ENCODE peak calls at places on chromosomes 4 and X, in six cellular contexts. One of them, this sample, is unnamed.

GRCh38 chrX:131818297-131818936 is 204.7 kb upstream of the STK26 start:
- DNase-seq in T-cell: no peak
- DNase-seq in NCI-H187: no peak
- DNase-seq in KG1: no peak
- DNase-seq in CD4-positive, alpha-beta T cell: no peak
- DNase-seq in GM04504: no peak
- DNase-seq in this sample: no peak

GRCh38 chrX:129982300-129983246 is at the start of gene BCORL1:
- DNase-seq in NCI-H187: peak; percentile 79
- DNase-seq in CD4-positive, alpha-beta T cell: peak; percentile 83
- DNase-seq in KG1: peak; percentile 10
- DNase-seq in GM04504: peak; percentile 81
- DNase-seq in T-cell: peak; percentile 85
- DNase-seq in this sample: peak; percentile 57

GRCh38 chr4:99655315-99656081 is 2.1 kb downstream of the C4orf54 start:
- DNase-seq in CD4-positive, alpha-beta T cell: no peak
- DNase-seq in KG1: no peak
- DNase-seq in GM04504: no peak
- DNase-seq in NCI-H187: no peak
- DNase-seq in T-cell: no peak
- DNase-seq in this sample: no peak

GRCh38 chrX:47802589-47802988 is 34.1 kb upstream of the ZNF81 start:
- DNase-seq in GM04504: no peak
- DNase-seq in KG1: no peak
- DNase-seq in CD4-positive, alpha-beta T cell: no peak
- DNase-seq in T-cell: no peak
- DNase-seq in NCI-H187: no peak
- DNase-seq in this sample: no peak

GRCh38 chrX:106035064-106035463 is 3.5 kb downstream of the SERPINA7 start:
- DNase-seq in CD4-positive, alpha-beta T cell: no peak
- DNase-seq in GM04504: no peak
- DNase-seq in NCI-H187: no peak
- DNase-seq in KG1: no peak
- DNase-seq in T-cell: no peak
- DNase-seq in this sample: no peak

GRCh38 chr4:56048621-56049427 is 100.1 kb downstream of the CEP135 start:
- DNase-seq in GM04504: no peak
- DNase-seq in T-cell: no peak
- DNase-seq in KG1: peak; percentile 63
- DNase-seq in NCI-H187: peak; percentile 45
- DNase-seq in CD4-positive, alpha-beta T cell: peak; percentile 12
- DNase-seq in this sample: peak; percentile 52

GRCh38 chrX:23373129-23373804 is 38.6 kb downstream of the PTCHD1 start:
- DNase-seq in GM04504: peak; percentile 12
- DNase-seq in T-cell: no peak
- DNase-seq in NCI-H187: no peak
- DNase-seq in KG1: no peak
- DNase-seq in CD4-positive, alpha-beta T cell: no peak
- DNase-seq in this sample: no peak

GRCh38 chrX:2451456-2452316 is 49.1 kb downstream of the DHRSX start:
- DNase-seq in CD4-positive, alpha-beta T cell: no peak
- DNase-seq in NCI-H187: no peak
- DNase-seq in GM04504: no peak
- DNase-seq in KG1: no peak
- DNase-seq in T-cell: no peak
- DNase-seq in this sample: no peak

GRCh38 chrX:56782362-56782761 is 53.3 kb downstream of the NBDY start:
- DNase-seq in KG1: no peak
- DNase-seq in CD4-positive, alpha-beta T cell: no peak
- DNase-seq in T-cell: no peak
- DNase-seq in GM04504: no peak
- DNase-seq in NCI-H187: no peak
- DNase-seq in this sample: no peak

GRCh38 chr4:7034262-7035081 is 8.7 kb upstream of the TADA2B start:
- DNase-seq in GM04504: peak; percentile 24
- DNase-seq in T-cell: no peak
- DNase-seq in KG1: no peak
- DNase-seq in NCI-H187: no peak
- DNase-seq in CD4-positive, alpha-beta T cell: no peak
- DNase-seq in this sample: no peak

GRCh38 chrX:119758682-119759332 is 419 bp downstream of the SOWAHD start:
- DNase-seq in GM04504: no peak
- DNase-seq in KG1: no peak
- DNase-seq in CD4-positive, alpha-beta T cell: no peak
- DNase-seq in NCI-H187: no peak
- DNase-seq in T-cell: no peak
- DNase-seq in this sample: no peak

GRCh38 chr4:73615613-73616012 is 4.6 kb downstream of the RASSF6 start:
- DNase-seq in T-cell: no peak
- DNase-seq in KG1: no peak
- DNase-seq in NCI-H187: no peak
- DNase-seq in CD4-positive, alpha-beta T cell: no peak
- DNase-seq in GM04504: no peak
- DNase-seq in this sample: no peak

GRCh38 chr4:90982787-90983186 is 855.6 kb downstream of the CCSER1 start:
- DNase-seq in GM04504: no peak
- DNase-seq in CD4-positive, alpha-beta T cell: no peak
- DNase-seq in T-cell: no peak
- DNase-seq in KG1: no peak
- DNase-seq in NCI-H187: no peak
- DNase-seq in this sample: no peak

GRCh38 chr4:170672571-170672970 is 582.8 kb upstream of the AADAT start:
- DNase-seq in CD4-positive, alpha-beta T cell: no peak
- DNase-seq in T-cell: no peak
- DNase-seq in KG1: no peak
- DNase-seq in GM04504: no peak
- DNase-seq in NCI-H187: no peak
- DNase-seq in this sample: no peak

GRCh38 chr4:16588651-16589050 is 309.8 kb downstream of the LDB2 start:
- DNase-seq in T-cell: no peak
- DNase-seq in CD4-positive, alpha-beta T cell: no peak
- DNase-seq in NCI-H187: no peak
- DNase-seq in KG1: no peak
- DNase-seq in GM04504: no peak
- DNase-seq in this sample: no peak

GRCh38 chrX:2224141-2224540 is 276.6 kb downstream of the DHRSX start:
- DNase-seq in CD4-positive, alpha-beta T cell: no peak
- DNase-seq in GM04504: no peak
- DNase-seq in T-cell: no peak
- DNase-seq in KG1: no peak
- DNase-seq in NCI-H187: no peak
- DNase-seq in this sample: no peak

GRCh38 chrX:145821291-145821897 is 3.8 kb downstream of the SLITRK2 start:
- DNase-seq in CD4-positive, alpha-beta T cell: no peak
- DNase-seq in KG1: no peak
- DNase-seq in T-cell: no peak
- DNase-seq in NCI-H187: no peak
- DNase-seq in GM04504: no peak
- DNase-seq in this sample: no peak

GRCh38 chrX:1205681-1206611 is 6.5 kb downstream of the CRLF2 start:
- DNase-seq in KG1: no peak
- DNase-seq in NCI-H187: no peak
- DNase-seq in GM04504: peak; percentile 41
- DNase-seq in T-cell: peak; percentile 3
- DNase-seq in CD4-positive, alpha-beta T cell: no peak
- DNase-seq in this sample: peak; percentile 21

GRCh38 chr4:13142191-13142590 is 341.9 kb downstream of the RAB28 start:
- DNase-seq in GM04504: no peak
- DNase-seq in KG1: no peak
- DNase-seq in CD4-positive, alpha-beta T cell: no peak
- DNase-seq in T-cell: no peak
- DNase-seq in NCI-H187: no peak
- DNase-seq in this sample: no peak

GRCh38 chrX:49166914-49167739 is 4.6 kb downstream of the MAGIX start:
- DNase-seq in NCI-H187: no peak
- DNase-seq in CD4-positive, alpha-beta T cell: peak; percentile 51
- DNase-seq in T-cell: peak; percentile 52
- DNase-seq in GM04504: peak; percentile 38
- DNase-seq in KG1: peak; percentile 81
- DNase-seq in this sample: peak; percentile 85

GRCh38 chr4:24675723-24676122 is 91.4 kb upstream of the DHX15 start:
- DNase-seq in GM04504: no peak
- DNase-seq in KG1: peak; percentile 10
- DNase-seq in NCI-H187: no peak
- DNase-seq in T-cell: no peak
- DNase-seq in CD4-positive, alpha-beta T cell: no peak
- DNase-seq in this sample: no peak

GRCh38 chr4:15779336-15779735 is 1.2 kb downstream of the CD38 start:
- DNase-seq in KG1: no peak
- DNase-seq in T-cell: no peak
- DNase-seq in CD4-positive, alpha-beta T cell: no peak
- DNase-seq in NCI-H187: no peak
- DNase-seq in GM04504: peak; percentile 10
- DNase-seq in this sample: no peak

GRCh38 chr4:168488800-168489404 is 8.0 kb upstream of the PALLD start:
- DNase-seq in KG1: no peak
- DNase-seq in CD4-positive, alpha-beta T cell: no peak
- DNase-seq in T-cell: no peak
- DNase-seq in GM04504: no peak
- DNase-seq in NCI-H187: no peak
- DNase-seq in this sample: no peak

GRCh38 chr4:82491251-82491960 is 61.0 kb downstream of the ENOPH1 start:
- DNase-seq in NCI-H187: no peak
- DNase-seq in CD4-positive, alpha-beta T cell: no peak
- DNase-seq in GM04504: no peak
- DNase-seq in KG1: no peak
- DNase-seq in T-cell: no peak
- DNase-seq in this sample: no peak

GRCh38 chrX:66110112-66110511 is 53.9 kb upstream of the HEPH start:
- DNase-seq in GM04504: peak; percentile 0
- DNase-seq in CD4-positive, alpha-beta T cell: no peak
- DNase-seq in T-cell: no peak
- DNase-seq in NCI-H187: no peak
- DNase-seq in KG1: peak; percentile 21
- DNase-seq in this sample: no peak

GRCh38 chr4:82643994-82644730 is 82.4 kb upstream of the TMEM150C start:
- DNase-seq in CD4-positive, alpha-beta T cell: no peak
- DNase-seq in NCI-H187: no peak
- DNase-seq in T-cell: no peak
- DNase-seq in GM04504: peak; percentile 24
- DNase-seq in KG1: no peak
- DNase-seq in this sample: no peak

GRCh38 chr4:85520765-85521749 is 46.1 kb downstream of the ARHGAP24 start:
- DNase-seq in NCI-H187: no peak
- DNase-seq in CD4-positive, alpha-beta T cell: no peak
- DNase-seq in KG1: no peak
- DNase-seq in GM04504: no peak
- DNase-seq in T-cell: no peak
- DNase-seq in this sample: no peak